ENCODE peak calls at places on chromosomes 1 and 21, in seven cellular contexts. Q is stomach, P is AG10803, D is astrocyte, W is fibroblast of the aortic adventitia, V is fibroblast of pulmonary artery, L is sigmoid colon. B is an unnamed sample.

GRCh38 chr1:66108624-66109023 is 315.9 kb downstream of the PDE4B start:
- DNase-seq in D (no peak), Q (no peak), W (no peak), V (no peak), L (no peak), P (no peak), B (no peak)

GRCh38 chr1:102174259-102174863 is 177.6 kb upstream of the OLFM3 start:
- DNase-seq in L (no peak), W (no peak), D (no peak), P (no peak), Q (no peak), V (no peak), B (no peak)

GRCh38 chr1:93338426-93338825 is 7.3 kb upstream of the DR1 start:
- DNase-seq in W (peak), P (peak), Q (no peak), L (no peak), D (peak), V (peak), B (peak)

GRCh38 chr1:19735419-19736127 is 64.1 kb downstream of the TMCO4 start:
- DNase-seq in Q (no peak), P (peak), V (peak), W (peak), D (peak), L (peak), B (peak)

GRCh38 chr1:7705048-7705907 is 65.8 kb upstream of the VAMP3 start:
- DNase-seq in P (no peak), V (no peak), W (no peak), Q (peak), D (no peak), L (peak), B (no peak)

GRCh38 chr1:168755800-168756418 is 26.9 kb upstream of the DPT start:
- DNase-seq in P (no peak), W (no peak), V (no peak), D (no peak), L (no peak), Q (no peak), B (no peak)

GRCh38 chr1:159040206-159040605 is 30.5 kb downstream of the IFI16 start:
- DNase-seq in P (peak), W (peak), Q (no peak), D (peak), V (peak), L (no peak), B (peak)

GRCh38 chr21:32520885-32521735 is 64.2 kb downstream of the TCP10L start:
- DNase-seq in V (peak), L (peak), P (peak), W (peak), D (peak), Q (peak), B (peak)

GRCh38 chr1:55156093-55156492 is 59.1 kb downstream of the USP24 start:
- DNase-seq in Q (no peak), D (peak), P (peak), W (no peak), L (no peak), V (peak), B (peak)

GRCh38 chr1:233665575-233666270 is 51.8 kb downstream of the KCNK1 start:
- DNase-seq in W (no peak), V (no peak), D (no peak), L (no peak), Q (no peak), P (no peak), B (no peak)

GRCh38 chr1:94801919-94802546 is 18.1 kb upstream of the SLC44A3 start:
- DNase-seq in V (peak), P (peak), L (peak), D (peak), Q (no peak), W (peak), B (peak)

GRCh38 chr21:34668803-34669148 is at the start of gene CLIC6:
- DNase-seq in P (no peak), D (no peak), W (no peak), V (no peak), L (peak), Q (peak), B (no peak)

GRCh38 chr1:164794310-164794709 is 235.3 kb downstream of the PBX1 start:
- DNase-seq in L (peak), Q (no peak), W (peak), D (peak), V (peak), P (peak), B (peak)

GRCh38 chr1:244106837-244107491 is 55.9 kb downstream of the ZBTB18 start:
- DNase-seq in Q (no peak), L (no peak), V (no peak), P (no peak), D (no peak), W (no peak), B (peak)

DNA sequence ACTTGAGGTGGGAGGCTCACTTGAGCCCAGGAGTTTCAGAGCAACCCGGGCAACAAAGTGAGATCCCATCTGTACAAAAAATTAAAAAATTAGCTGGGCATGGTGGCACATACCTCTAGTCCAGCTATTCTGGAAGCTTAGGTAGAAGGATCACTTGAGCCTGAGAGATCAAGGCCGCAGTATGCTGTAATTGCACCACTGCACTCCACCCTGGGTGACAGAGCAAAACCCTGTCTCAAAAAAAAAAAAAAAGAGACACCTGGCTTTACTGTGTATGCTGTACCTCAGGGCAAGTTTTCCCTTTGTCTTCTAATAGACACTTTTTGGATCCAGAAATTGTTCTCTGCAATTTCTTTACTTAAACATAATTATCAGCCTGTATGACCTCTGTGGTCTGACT is 23.1 kb upstream of the RCC1 start:
- DNase-seq in V (no peak), D (no peak), L (peak), Q (no peak), W (no peak), P (no peak), B (no peak)
- H3K4me3 ChIP-seq in V (no peak), D (no peak), L (no peak), Q (no peak), W (no peak), P (no peak), B (no peak)

DNA sequence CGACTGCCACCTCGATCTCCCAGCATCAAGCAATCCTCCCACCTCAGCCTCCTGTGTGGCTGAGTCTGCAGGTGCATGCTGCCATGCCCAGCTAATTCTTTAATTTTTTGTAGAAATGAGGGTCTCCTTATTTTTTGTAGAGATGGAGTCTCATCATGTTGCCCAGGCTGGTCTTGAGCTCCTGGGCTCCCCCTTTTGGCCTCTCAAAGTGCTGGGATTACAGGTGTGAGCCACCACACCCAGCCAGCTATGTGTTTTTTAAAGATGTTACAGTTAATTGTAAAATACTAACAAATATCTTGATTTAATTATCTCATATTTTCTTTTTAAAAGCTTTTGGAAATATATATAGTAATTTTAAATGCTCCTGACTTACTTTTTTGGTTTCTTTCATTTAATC is 181.3 kb upstream of the DMRTA2 start:
- DNase-seq in D (no peak), L (no peak), Q (no peak), P (no peak), W (no peak), V (no peak), B (no peak)
- TF ChIP-seq CTCF in D (no peak), L (no peak), Q (no peak), P (no peak), W (no peak), V (peak), B (peak)

DNA sequence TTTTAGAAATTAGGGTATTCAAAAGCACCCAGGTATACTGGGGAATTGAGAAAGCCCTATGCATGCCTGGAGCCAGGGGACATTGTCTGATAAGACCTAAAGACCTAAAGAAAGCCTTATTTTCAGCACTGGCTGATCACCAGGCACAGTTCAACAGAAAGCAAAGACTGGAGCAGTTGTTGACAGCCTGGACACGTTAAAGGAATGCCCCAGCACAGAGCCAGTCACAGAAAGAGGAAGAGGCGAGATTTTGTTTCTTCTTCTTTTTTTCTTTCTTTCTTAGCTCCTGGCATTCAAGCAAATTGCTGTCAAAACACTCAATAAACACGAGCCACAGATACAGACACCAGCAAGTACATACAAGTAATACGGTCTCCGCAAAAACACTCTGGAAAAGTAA is 40.4 kb downstream of the RNF187 start:
- DNase-seq in P (no peak), W (no peak), D (no peak), Q (no peak), V (no peak), L (peak), B (no peak)
- H3K4me3 ChIP-seq in P (no peak), W (no peak), D (no peak), Q (no peak), V (no peak), L (no peak), B (no peak)

GRCh38 chr1:27575861-27576331 is 28.0 kb downstream of the AHDC1 start:
- DNase-seq in L (peak), V (peak), D (no peak), Q (peak), P (no peak), W (peak), B (no peak)
- TF ChIP-seq CTCF in L (no peak), V (no peak), D (no peak), Q (no peak), P (no peak), W (no peak), B (no peak)

GRCh38 chr1:156316909-156317308 is 17.8 kb upstream of the VHLL start:
- DNase-seq in V (no peak), Q (no peak), W (no peak), D (no peak), L (peak), P (no peak), B (no peak)
- H3K4me3 ChIP-seq in V (no peak), Q (no peak), W (no peak), D (no peak), L (no peak), P (no peak), B (no peak)

DNA sequence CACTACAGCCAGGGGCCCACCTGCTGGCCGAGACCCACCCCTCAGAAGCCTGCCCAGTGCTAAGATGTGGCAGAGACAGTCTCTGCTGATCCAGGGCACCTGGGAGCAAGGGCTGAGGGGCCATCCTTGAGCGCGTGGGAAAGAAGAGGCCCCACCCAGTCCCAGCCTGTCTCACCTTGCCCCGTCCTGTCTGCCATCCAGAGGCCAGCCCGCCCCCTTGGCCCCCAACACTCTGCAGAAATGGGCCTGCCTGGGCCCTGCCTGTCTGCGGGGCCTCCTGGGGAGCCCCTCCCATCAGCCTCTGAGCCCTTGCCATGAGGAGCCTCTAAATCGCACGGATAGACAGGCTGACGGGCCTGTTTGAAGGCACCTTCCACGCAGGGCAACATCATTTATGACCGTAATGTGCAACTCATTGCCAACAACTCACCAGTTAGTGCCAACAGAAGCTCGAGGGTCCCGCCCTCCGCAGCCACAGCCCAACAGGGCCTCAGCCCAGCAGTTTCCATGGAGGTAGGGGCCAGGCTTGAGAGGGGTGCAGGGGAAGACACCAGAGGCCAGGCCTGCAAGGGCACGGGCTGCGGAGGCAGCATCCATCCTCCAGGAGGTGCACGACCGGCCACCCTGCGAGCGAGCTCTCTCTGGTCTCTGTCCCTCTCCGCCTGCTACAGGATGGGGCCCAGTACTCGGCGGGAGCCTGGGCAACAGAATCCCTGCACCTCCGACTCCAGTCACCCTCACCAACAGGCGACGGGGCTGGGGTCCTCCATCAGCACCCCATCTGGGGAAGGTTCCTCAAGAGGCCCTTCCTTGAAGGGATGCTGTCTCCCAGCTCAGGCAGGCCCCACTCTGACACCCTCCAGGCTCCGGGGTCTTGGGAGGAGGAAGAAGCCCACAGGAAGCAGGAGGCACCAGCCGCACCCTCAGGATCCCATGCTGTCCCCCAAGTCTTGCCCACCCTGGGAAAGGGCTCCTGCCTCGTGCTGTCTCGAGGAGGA is 78.0 kb downstream of the MEGF6 start:
- DNase-seq in L (no peak), D (no peak), W (no peak), P (no peak), V (no peak), Q (no peak), B (no peak)
- TF ChIP-seq CTCF in L (no peak), D (no peak), W (no peak), P (peak), V (no peak), Q (no peak), B (no peak)

DNA sequence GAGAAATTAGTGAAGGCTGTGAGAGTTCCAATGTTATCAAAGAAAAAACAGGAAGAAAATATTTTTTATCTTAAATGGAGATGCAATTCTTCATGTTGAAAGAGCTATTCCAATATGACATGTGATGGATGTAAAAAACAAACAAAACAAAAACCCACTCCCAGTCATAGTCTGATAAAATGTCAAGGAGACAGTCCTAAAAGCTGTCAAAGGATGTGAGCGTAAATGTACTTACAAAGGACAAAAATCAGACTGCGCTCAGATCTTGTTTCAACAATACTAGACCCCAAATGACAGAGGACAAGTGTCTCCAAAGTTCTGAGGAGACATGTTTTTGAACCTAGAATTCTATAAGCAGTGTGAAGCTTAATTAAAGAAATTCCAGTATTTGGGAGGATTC is 265.8 kb downstream of the PLPP3 start:
- DNase-seq in Q (no peak), W (no peak), L (no peak), P (no peak), V (no peak), D (no peak), B (no peak)
- H3K4me3 ChIP-seq in Q (no peak), W (no peak), L (no peak), P (no peak), V (no peak), D (no peak), B (no peak)

DNA sequence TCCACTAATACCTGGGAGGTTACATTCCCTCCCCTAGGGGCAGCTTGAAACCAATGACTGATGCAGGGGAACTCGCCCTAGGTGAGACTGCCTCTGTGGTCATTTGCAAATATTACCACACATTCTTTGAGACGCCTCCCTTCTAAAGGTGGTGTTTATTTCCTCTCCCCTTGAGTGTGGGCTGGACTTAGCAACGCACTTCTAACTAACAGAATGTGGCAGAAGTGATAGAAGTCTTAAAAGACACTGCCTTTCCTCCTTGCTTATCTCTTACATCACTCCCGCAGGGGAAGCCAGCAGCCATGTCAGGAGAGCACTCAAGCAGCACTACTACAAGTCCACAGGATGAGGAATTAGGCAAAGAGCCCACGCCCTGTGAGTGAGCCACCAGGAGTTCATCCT is 14.7 kb upstream of the MATN1 start:
- DNase-seq in V (no peak), P (no peak), L (no peak), Q (no peak), W (no peak), D (no peak), B (no peak)
- TF ChIP-seq CTCF in V (no peak), P (no peak), L (no peak), Q (no peak), W (no peak), D (no peak), B (no peak)

B was measured in choroid plexus epithelial cell.